ENCODE peak calls at places on chromosomes 7 and 10, in eight cellular contexts. L is RWPE1, I is fibroblast of pulmonary artery, G is neural progenitor cell, F is foreskin fibroblast, Y is body of pancreas, H is mesothelial cell of epicardium, R is Panc1. K is an unnamed sample.

GRCh38 chr10:103552856-103553742 is 59.6 kb downstream of the NEURL1 start:
- DNase-seq in L (no peak), I (no peak), G (no peak), F (no peak), Y (no peak), H (no peak), R (no peak), K (no peak)

GRCh38 chr10:21497177-21497807 is 28.2 kb downstream of the SKIDA1 start:
- DNase-seq in L (peak), I (peak), G (peak), F (peak), Y (peak), H (peak), R (no peak), K (peak)

GRCh38 chr10:29845166-29845565 is 210.4 kb upstream of the SVIL start:
- DNase-seq in L (no peak), I (no peak), G (no peak), F (no peak), Y (no peak), H (no peak), R (no peak), K (no peak)

GRCh38 chr7:100430450-100431285 is 1.0 kb downstream of the MEPCE start:
- DNase-seq in L (peak), I (no peak), G (peak), F (no peak), Y (no peak), H (no peak), R (no peak), K (no peak)

GRCh38 chr10:128421731-128422130 is 295.5 kb upstream of the MKI67 start:
- DNase-seq in L (no peak), I (no peak), G (no peak), F (no peak), Y (no peak), H (no peak), R (no peak), K (peak)

GRCh38 chr10:87505366-87506113 is 847 bp downstream of the MINPP1 start:
- DNase-seq in L (peak), I (peak), G (peak), F (peak), Y (peak), H (peak), R (no peak), K (peak)

GRCh38 chr10:131172433-131172832 is 139.1 kb downstream of the TCERG1L start:
- DNase-seq in L (no peak), I (no peak), G (no peak), F (no peak), Y (no peak), H (peak), R (no peak), K (no peak)

GRCh38 chr7:18384491-18385143 is 110.9 kb upstream of the HDAC9 start:
- DNase-seq in L (no peak), I (no peak), G (peak), F (no peak), Y (no peak), H (no peak), R (no peak), K (no peak)

GRCh38 chr7:126790763-126791162 is 462.0 kb downstream of the GRM8 start:
- DNase-seq in L (no peak), I (no peak), G (no peak), F (no peak), Y (no peak), H (no peak), R (no peak), K (no peak)

GRCh38 chr10:122344741-122345258 is 29.7 kb upstream of the PLEKHA1 start:
- DNase-seq in L (no peak), I (peak), G (no peak), F (peak), Y (no peak), H (no peak), R (no peak), K (no peak)

GRCh38 chr7:36601596-36601995 is 122.7 kb downstream of the AOAH start:
- DNase-seq in L (no peak), I (no peak), G (no peak), F (no peak), Y (no peak), H (no peak), R (no peak), K (no peak)

GRCh38 chr10:7409732-7410168 is 1.1 kb downstream of the SFMBT2 start:
- DNase-seq in L (peak), I (no peak), G (peak), F (no peak), Y (no peak), H (no peak), R (no peak), K (no peak)

GRCh38 chr7:16350634-16351033 is 70.7 kb downstream of the CRPPA start:
- DNase-seq in L (no peak), I (no peak), G (no peak), F (no peak), Y (no peak), H (no peak), R (no peak), K (no peak)

GRCh38 chr10:54914049-54914448 is 113.0 kb upstream of the PCDH15 start:
- DNase-seq in L (no peak), I (no peak), G (no peak), F (no peak), Y (no peak), H (no peak), R (no peak), K (no peak)

GRCh38 chr10:80497187-80498038 is 40.3 kb upstream of the SH2D4B start:
- DNase-seq in L (no peak), I (peak), G (no peak), F (peak), Y (no peak), H (no peak), R (no peak), K (peak)

GRCh38 chr7:127959770-127960169 is 71.5 kb downstream of the LRRC4 start:
- DNase-seq in L (no peak), I (no peak), G (no peak), F (no peak), Y (no peak), H (no peak), R (no peak), K (no peak)

GRCh38 chr10:43162604-43163003 is 24.4 kb downstream of the CSGALNACT2 start:
- DNase-seq in L (no peak), I (no peak), G (no peak), F (no peak), Y (no peak), H (no peak), R (no peak), K (no peak)

GRCh38 chr10:51960494-51960895 is 261.1 kb upstream of the CSTF2T start:
- DNase-seq in L (peak), I (peak), G (peak), F (peak), Y (no peak), H (no peak), R (peak), K (no peak)

GRCh38 chr10:114499630-114500190 is 95.4 kb upstream of the AFAP1L2 start:
- DNase-seq in L (peak), I (no peak), G (no peak), F (no peak), Y (no peak), H (no peak), R (no peak), K (no peak)

GRCh38 chr7:141975806-141976523 is 2.4 kb upstream of the TAS2R38 start:
- DNase-seq in L (peak), I (peak), G (peak), F (no peak), Y (peak), H (peak), R (peak), K (peak)

GRCh38 chr7:141979611-141980010 is 6.0 kb upstream of the TAS2R38 start:
- DNase-seq in L (no peak), I (no peak), G (no peak), F (no peak), Y (no peak), H (no peak), R (no peak), K (no peak)

GRCh38 chr7:141978351-141978750 is 4.8 kb upstream of the TAS2R38 start:
- DNase-seq in L (no peak), I (no peak), G (no peak), F (no peak), Y (no peak), H (no peak), R (no peak), K (no peak)

GRCh38 chr7:141974831-141975230 is 1.3 kb upstream of the TAS2R38 start:
- DNase-seq in L (peak), I (no peak), G (peak), F (no peak), Y (peak), H (no peak), R (no peak), K (no peak)

DNA sequence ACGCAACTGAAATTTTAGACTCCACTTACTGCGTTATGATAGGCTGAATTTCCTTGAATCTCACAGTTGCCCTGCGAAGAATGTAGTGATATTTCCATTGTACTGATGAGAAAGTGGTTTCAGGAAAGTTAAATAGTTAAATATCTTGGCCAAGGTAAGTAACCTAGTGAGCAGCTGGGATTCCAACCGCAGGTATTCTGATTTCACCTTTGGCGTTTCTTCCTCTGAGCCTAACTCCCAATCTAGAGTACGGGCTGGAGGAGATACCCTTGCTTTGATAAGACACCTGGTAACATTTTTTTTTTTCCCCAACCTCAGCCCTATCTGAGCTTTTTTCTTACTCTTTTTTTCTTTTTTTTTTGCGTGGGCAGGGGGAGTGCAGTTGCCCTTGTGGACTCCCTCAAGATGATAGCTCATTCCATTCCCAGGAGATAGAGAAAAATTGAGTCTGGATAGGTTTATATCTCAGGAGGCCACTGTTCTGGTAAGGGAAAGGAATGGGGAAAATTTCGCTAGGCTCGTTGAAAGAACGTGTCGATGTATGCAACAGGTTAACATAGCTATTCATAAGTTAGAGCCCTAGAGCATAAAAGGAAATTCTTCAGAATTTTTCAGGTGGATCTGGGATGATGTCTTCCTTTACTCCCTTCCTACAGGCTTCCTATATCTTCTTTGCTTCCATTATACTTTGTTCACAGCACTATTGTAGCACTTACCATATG is 3.1 kb upstream of the TAS2R38 start:
- DNase-seq in L (no peak), I (no peak), G (no peak), F (no peak), Y (no peak), H (no peak), R (no peak), K (no peak)
- TF ChIP-seq CTCF in L (peak), I (no peak), G (no peak), F (no peak), Y (no peak), H (no peak), R (peak), K (no peak)

DNA sequence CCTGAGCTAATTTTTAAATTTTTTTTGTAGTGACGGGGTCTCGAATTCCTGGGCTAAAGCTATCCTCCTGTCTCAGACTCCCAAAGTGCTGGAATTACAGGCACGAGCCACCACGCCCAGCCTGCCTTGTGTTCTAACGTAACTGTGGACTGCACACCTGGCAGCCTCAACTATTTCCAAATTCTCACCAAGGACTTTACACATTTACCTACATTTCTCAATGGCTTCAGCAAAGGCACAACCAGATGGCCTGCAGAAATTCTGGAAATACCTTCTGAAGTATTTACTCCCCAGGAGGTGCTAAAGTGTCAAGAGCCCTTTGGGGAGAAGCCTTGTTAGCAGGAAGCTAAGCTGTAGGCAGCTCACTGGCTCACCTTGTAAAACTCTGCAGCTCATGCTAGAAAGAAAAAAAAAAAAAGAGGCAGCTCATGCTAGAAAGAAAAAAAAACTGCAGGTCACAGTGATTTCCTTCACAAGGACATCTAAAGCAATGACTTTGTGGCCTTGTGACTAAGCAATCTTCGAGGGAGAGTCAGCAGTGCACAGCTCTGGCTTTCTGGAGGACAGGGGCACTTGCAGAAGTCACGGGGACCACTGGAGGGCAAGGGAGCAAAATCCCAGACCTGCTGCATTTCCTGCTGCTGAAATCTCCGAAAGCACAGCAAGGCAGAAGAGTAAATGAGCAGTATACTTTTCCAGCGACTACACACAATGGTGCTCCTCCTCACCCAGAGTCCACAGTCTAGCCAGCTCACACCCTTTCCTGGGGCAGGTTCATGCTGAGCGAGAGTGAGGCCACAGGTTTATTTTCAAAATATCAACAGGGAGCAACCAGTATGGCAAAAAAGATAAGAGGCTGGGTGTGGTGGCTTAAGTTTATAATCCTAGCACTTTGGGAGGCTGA is 40.4 kb downstream of the BAIAP2L1 start:
- DNase-seq in L (no peak), I (no peak), G (peak), F (no peak), Y (no peak), H (no peak), R (no peak), K (peak)
- TF ChIP-seq CTCF in L (no peak), I (no peak), G (no peak), F (no peak), Y (peak), H (no peak), R (no peak), K (no peak)

DNA sequence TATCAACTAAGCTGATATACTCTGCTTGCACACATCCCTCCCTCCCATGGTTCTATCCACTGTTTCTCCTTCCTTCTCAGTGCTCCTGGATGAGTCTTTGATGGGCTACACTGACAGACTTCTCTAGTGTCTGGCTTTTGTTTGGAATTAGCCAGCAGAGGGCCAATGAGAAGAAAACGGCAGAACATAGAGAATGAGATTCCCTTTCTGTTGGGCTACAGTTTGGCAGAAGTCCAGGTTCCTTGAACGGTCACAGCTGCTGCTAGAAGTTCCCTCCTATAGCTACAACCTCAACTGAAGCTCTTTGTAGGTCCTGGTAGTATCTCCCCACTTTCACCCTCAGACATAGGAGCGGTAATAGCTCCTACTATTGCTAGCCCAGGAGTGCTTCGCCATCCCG is 251.1 kb upstream of the LRRN3 start:
- DNase-seq in L (no peak), I (peak), G (peak), F (peak), Y (peak), H (no peak), R (no peak), K (no peak)
- TF ChIP-seq CTCF in L (no peak), I (peak), G (peak), F (peak), Y (no peak), H (no peak), R (no peak), K (no peak)

DNA sequence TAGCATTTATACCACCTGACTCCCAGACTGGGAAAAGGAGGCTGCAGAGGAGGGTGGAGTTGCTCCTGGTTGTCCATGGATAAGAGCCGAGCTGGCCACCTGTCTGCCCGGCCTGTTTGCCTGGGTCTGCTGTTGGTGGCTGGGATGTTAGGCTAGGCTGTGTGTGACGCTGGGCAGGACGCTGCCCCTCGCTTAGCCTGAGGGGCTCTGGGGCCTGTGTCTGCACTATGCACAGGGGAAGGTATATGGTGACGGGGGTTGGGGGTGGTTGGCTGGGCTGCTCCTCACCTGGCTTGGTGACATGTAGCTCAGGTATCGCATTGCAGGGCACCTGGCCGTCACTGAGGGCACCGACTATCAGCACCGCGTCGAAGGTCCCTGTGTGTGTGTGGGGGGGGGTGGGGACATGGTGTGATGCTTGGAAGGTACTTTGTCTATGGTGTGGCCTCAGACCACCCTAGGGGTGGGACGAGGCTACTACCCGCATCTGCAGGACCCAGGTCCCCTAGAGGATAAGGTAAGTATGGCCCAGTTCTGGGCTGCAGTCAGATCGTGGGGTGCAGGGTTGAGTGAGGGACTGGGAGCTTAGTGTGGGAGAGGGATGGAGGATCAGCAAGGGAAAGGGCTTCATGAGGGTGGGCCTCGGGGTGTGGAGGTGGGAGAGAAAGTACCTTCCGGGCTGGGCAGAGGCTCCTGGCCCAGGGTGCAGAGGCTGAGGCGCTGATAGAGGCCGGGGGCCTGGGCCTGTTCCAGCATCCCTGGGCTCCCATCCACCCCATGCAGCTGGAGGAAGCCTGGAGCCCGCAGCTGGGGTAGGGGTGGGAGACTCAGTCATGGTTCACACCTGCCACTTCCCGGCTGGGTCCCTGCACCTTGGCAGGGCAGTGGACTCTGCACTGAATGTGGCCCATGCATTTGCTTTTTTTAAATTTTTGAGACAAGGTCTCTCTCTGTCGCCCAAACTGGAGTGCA is 2.3 kb downstream of the METTL27 start:
- DNase-seq in L (no peak), I (no peak), G (no peak), F (no peak), Y (peak), H (no peak), R (no peak), K (no peak)
- TF ChIP-seq CTCF in L (no peak), I (no peak), G (peak), F (no peak), Y (no peak), H (peak), R (no peak), K (no peak)

GRCh38 chr10:75429159-75429827 is 2.1 kb upstream of the LRMDA start:
- DNase-seq in L (no peak), I (no peak), G (no peak), F (no peak), Y (peak), H (no peak), R (no peak), K (no peak)

GRCh38 chr10:75428434-75429158 is 2.8 kb upstream of the LRMDA start:
- DNase-seq in L (peak), I (no peak), G (no peak), F (peak), Y (peak), H (no peak), R (no peak), K (no peak)

GRCh38 chr10:75424553-75424952 is 6.9 kb upstream of the LRMDA start:
- DNase-seq in L (no peak), I (no peak), G (no peak), F (no peak), Y (no peak), H (no peak), R (no peak), K (no peak)

GRCh38 chr10:75425291-75426079 is 5.9 kb upstream of the LRMDA start:
- DNase-seq in L (no peak), I (no peak), G (no peak), F (no peak), Y (peak), H (no peak), R (no peak), K (no peak)

DNA sequence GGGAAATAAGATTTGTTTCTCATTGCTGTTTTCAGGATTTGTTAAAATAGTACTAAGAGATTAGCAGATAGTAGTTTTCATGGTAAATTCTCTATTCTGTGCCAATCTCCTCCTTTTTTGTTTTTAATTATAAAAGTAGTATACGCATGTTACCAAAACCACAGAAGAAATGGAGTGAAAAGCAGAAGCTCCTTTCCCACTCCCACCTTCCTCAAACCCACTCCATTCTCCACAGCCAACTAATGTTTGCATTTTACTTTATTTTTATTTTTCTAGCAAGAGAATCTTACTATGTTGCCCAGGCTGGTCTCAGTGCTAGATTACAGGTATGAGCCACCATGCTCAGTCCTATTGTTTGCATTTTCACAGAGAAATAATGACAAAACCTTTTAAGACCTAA is 4.5 kb upstream of the LRMDA start:
- DNase-seq in L (no peak), I (no peak), G (no peak), F (no peak), Y (no peak), H (no peak), R (no peak), K (no peak)
- TF ChIP-seq CTCF in L (no peak), I (no peak), G (no peak), F (no peak), Y (no peak), H (no peak), R (no peak), K (no peak)

GRCh38 chr7:51140203-51140938 is 176.2 kb downstream of the COBL start:
- DNase-seq in L (no peak), I (no peak), G (peak), F (no peak), Y (peak), H (no peak), R (no peak), K (no peak)
- TF ChIP-seq CTCF in L (no peak), I (no peak), G (no peak), F (no peak), Y (no peak), H (no peak), R (no peak), K (no peak)

GRCh38 chr10:48207853-48208252 is 66.6 kb downstream of the FRMPD2 start:
- DNase-seq in L (no peak), I (no peak), G (no peak), F (no peak), Y (no peak), H (no peak), R (no peak), K (no peak)

GRCh38 chr10:48213047-48213446 is 61.4 kb downstream of the FRMPD2 start:
- DNase-seq in L (no peak), I (no peak), G (no peak), F (no peak), Y (no peak), H (no peak), R (no peak), K (no peak)

GRCh38 chr10:48209246-48209645 is 65.2 kb downstream of the FRMPD2 start:
- DNase-seq in L (no peak), I (peak), G (no peak), F (peak), Y (no peak), H (no peak), R (no peak), K (no peak)

GRCh38 chr10:48211777-48212176 is 62.7 kb downstream of the FRMPD2 start:
- DNase-seq in L (no peak), I (no peak), G (no peak), F (no peak), Y (no peak), H (no peak), R (no peak), K (no peak)

GRCh38 chr10:48210391-48210790 is 64.1 kb downstream of the FRMPD2 start:
- DNase-seq in L (no peak), I (no peak), G (no peak), F (no peak), Y (no peak), H (no peak), R (no peak), K (no peak)
- TF ChIP-seq CTCF in L (no peak), I (no peak), G (no peak), F (no peak), Y (no peak), H (no peak), R (no peak), K (no peak)

GRCh38 chr7:81606078-81606863 is 163.6 kb downstream of the HGF start:
- DNase-seq in L (no peak), I (no peak), G (no peak), F (no peak), Y (no peak), H (no peak), R (no peak), K (no peak)
- TF ChIP-seq CTCF in L (no peak), I (no peak), G (no peak), F (no peak), Y (no peak), H (no peak), R (no peak), K (no peak)

K was measured in lung.